ENCODE peak calls at places on chromosome 21, in six cellular contexts. One of them, this sample, is unnamed.

GRCh38 chr21:25639167-25639921 is at the start of gene JAM2:
- DNase-seq in H1: no peak
- DNase-seq in fibroblast of the aortic adventitia: no peak
- DNase-seq in cardiac fibroblast: peak
- DNase-seq in CD8-positive, alpha-beta memory T cell: peak
- DNase-seq in right cardiac atrium: peak
- DNase-seq in this sample: peak

GRCh38 chr21:33937931-33938339 is 22.3 kb upstream of the ATP5PO start:
- DNase-seq in H1: no peak
- DNase-seq in fibroblast of the aortic adventitia: no peak
- DNase-seq in cardiac fibroblast: no peak
- DNase-seq in CD8-positive, alpha-beta memory T cell: peak
- DNase-seq in right cardiac atrium: no peak
- DNase-seq in this sample: no peak

GRCh38 chr21:43697758-43698643 is 20.9 kb upstream of the PDXK start:
- DNase-seq in H1: no peak
- DNase-seq in fibroblast of the aortic adventitia: peak
- DNase-seq in cardiac fibroblast: peak
- DNase-seq in CD8-positive, alpha-beta memory T cell: no peak
- DNase-seq in right cardiac atrium: peak
- DNase-seq in this sample: peak

GRCh38 chr21:35226960-35227741 is 178.0 kb upstream of the RUNX1 start:
- DNase-seq in H1: no peak
- DNase-seq in fibroblast of the aortic adventitia: no peak
- DNase-seq in cardiac fibroblast: no peak
- DNase-seq in CD8-positive, alpha-beta memory T cell: peak
- DNase-seq in right cardiac atrium: no peak
- DNase-seq in this sample: no peak

GRCh38 chr21:37292946-37293345 is 25.8 kb upstream of the VPS26C start:
- DNase-seq in H1: no peak
- DNase-seq in fibroblast of the aortic adventitia: peak
- DNase-seq in cardiac fibroblast: peak
- DNase-seq in CD8-positive, alpha-beta memory T cell: no peak
- DNase-seq in right cardiac atrium: no peak
- DNase-seq in this sample: no peak

GRCh38 chr21:18443686-18444085 is 40.1 kb upstream of the TMPRSS15 start:
- DNase-seq in H1: no peak
- DNase-seq in fibroblast of the aortic adventitia: no peak
- DNase-seq in cardiac fibroblast: no peak
- DNase-seq in CD8-positive, alpha-beta memory T cell: no peak
- DNase-seq in right cardiac atrium: no peak
- DNase-seq in this sample: no peak

GRCh38 chr21:32930673-32931072 is 95.1 kb upstream of the OLIG2 start:
- DNase-seq in H1: no peak
- DNase-seq in fibroblast of the aortic adventitia: no peak
- DNase-seq in cardiac fibroblast: no peak
- DNase-seq in CD8-positive, alpha-beta memory T cell: no peak
- DNase-seq in right cardiac atrium: no peak
- DNase-seq in this sample: no peak

GRCh38 chr21:32484706-32485380 is 72.3 kb downstream of the EVA1C start:
- DNase-seq in H1: no peak
- DNase-seq in fibroblast of the aortic adventitia: no peak
- DNase-seq in cardiac fibroblast: no peak
- DNase-seq in CD8-positive, alpha-beta memory T cell: no peak
- DNase-seq in right cardiac atrium: peak
- DNase-seq in this sample: no peak

GRCh38 chr21:14545906-14546480 is at the start of gene SAMSN1:
- DNase-seq in H1: no peak
- DNase-seq in fibroblast of the aortic adventitia: peak
- DNase-seq in cardiac fibroblast: peak
- DNase-seq in CD8-positive, alpha-beta memory T cell: peak
- DNase-seq in right cardiac atrium: peak
- DNase-seq in this sample: no peak

GRCh38 chr21:17343055-17343454 is 169.8 kb upstream of the CXADR start:
- DNase-seq in H1: no peak
- DNase-seq in fibroblast of the aortic adventitia: peak
- DNase-seq in cardiac fibroblast: peak
- DNase-seq in CD8-positive, alpha-beta memory T cell: no peak
- DNase-seq in right cardiac atrium: no peak
- DNase-seq in this sample: no peak

GRCh38 chr21:34589511-34590282 is 25.2 kb downstream of the RCAN1 start:
- DNase-seq in H1: no peak
- DNase-seq in fibroblast of the aortic adventitia: no peak
- DNase-seq in cardiac fibroblast: no peak
- DNase-seq in CD8-positive, alpha-beta memory T cell: no peak
- DNase-seq in right cardiac atrium: no peak
- DNase-seq in this sample: no peak

GRCh38 chr21:33196956-33197374 is 32.8 kb upstream of the IFNAR2 start:
- DNase-seq in H1: peak
- DNase-seq in fibroblast of the aortic adventitia: peak
- DNase-seq in cardiac fibroblast: peak
- DNase-seq in CD8-positive, alpha-beta memory T cell: peak
- DNase-seq in right cardiac atrium: peak
- DNase-seq in this sample: peak

GRCh38 chr21:35222541-35222941 is 173.4 kb upstream of the RUNX1 start:
- DNase-seq in H1: no peak
- DNase-seq in fibroblast of the aortic adventitia: no peak
- DNase-seq in cardiac fibroblast: peak
- DNase-seq in CD8-positive, alpha-beta memory T cell: peak
- DNase-seq in right cardiac atrium: no peak
- DNase-seq in this sample: peak

GRCh38 chr21:46606427-46606813 is 1.5 kb upstream of the S100B start:
- DNase-seq in H1: no peak
- DNase-seq in fibroblast of the aortic adventitia: no peak
- DNase-seq in cardiac fibroblast: no peak
- DNase-seq in CD8-positive, alpha-beta memory T cell: no peak
- DNase-seq in right cardiac atrium: no peak
- DNase-seq in this sample: no peak

GRCh38 chr21:25563399-25564116 is 43.7 kb downstream of the MRPL39 start:
- DNase-seq in H1: no peak
- DNase-seq in fibroblast of the aortic adventitia: peak
- DNase-seq in cardiac fibroblast: peak
- DNase-seq in CD8-positive, alpha-beta memory T cell: peak
- DNase-seq in right cardiac atrium: no peak
- DNase-seq in this sample: peak

GRCh38 chr21:42431196-42431595 is 27.5 kb downstream of the UBASH3A start:
- DNase-seq in H1: no peak
- DNase-seq in fibroblast of the aortic adventitia: no peak
- DNase-seq in cardiac fibroblast: no peak
- DNase-seq in CD8-positive, alpha-beta memory T cell: no peak
- DNase-seq in right cardiac atrium: no peak
- DNase-seq in this sample: no peak

GRCh38 chr21:36452281-36452680 is 27.6 kb downstream of the CLDN14 start:
- DNase-seq in H1: no peak
- DNase-seq in fibroblast of the aortic adventitia: no peak
- DNase-seq in cardiac fibroblast: no peak
- DNase-seq in CD8-positive, alpha-beta memory T cell: no peak
- DNase-seq in right cardiac atrium: no peak
- DNase-seq in this sample: no peak

GRCh38 chr21:33703750-33704606 is 61.7 kb downstream of the ITSN1 start:
- DNase-seq in H1: no peak
- DNase-seq in fibroblast of the aortic adventitia: no peak
- DNase-seq in cardiac fibroblast: no peak
- DNase-seq in CD8-positive, alpha-beta memory T cell: no peak
- DNase-seq in right cardiac atrium: peak
- DNase-seq in this sample: no peak

GRCh38 chr21:42545745-42546144 is 32.1 kb downstream of the SLC37A1 start:
- DNase-seq in H1: no peak
- DNase-seq in fibroblast of the aortic adventitia: no peak
- DNase-seq in cardiac fibroblast: no peak
- DNase-seq in CD8-positive, alpha-beta memory T cell: no peak
- DNase-seq in right cardiac atrium: no peak
- DNase-seq in this sample: no peak

GRCh38 chr21:36889401-36889800 is 77.1 kb downstream of the HLCS start:
- DNase-seq in H1: no peak
- DNase-seq in fibroblast of the aortic adventitia: peak
- DNase-seq in cardiac fibroblast: peak
- DNase-seq in CD8-positive, alpha-beta memory T cell: no peak
- DNase-seq in right cardiac atrium: peak
- DNase-seq in this sample: no peak

GRCh38 chr21:45887121-45887611 is 94.4 kb upstream of the COL6A1 start:
- DNase-seq in H1: no peak
- DNase-seq in fibroblast of the aortic adventitia: no peak
- DNase-seq in cardiac fibroblast: peak
- DNase-seq in CD8-positive, alpha-beta memory T cell: peak
- DNase-seq in right cardiac atrium: peak
- DNase-seq in this sample: peak

GRCh38 chr21:43590220-43590619 is 69.1 kb downstream of the HSF2BP start:
- DNase-seq in H1: no peak
- DNase-seq in fibroblast of the aortic adventitia: no peak
- DNase-seq in cardiac fibroblast: no peak
- DNase-seq in CD8-positive, alpha-beta memory T cell: no peak
- DNase-seq in right cardiac atrium: no peak
- DNase-seq in this sample: peak

GRCh38 chr21:44749116-44749758 is 37.9 kb upstream of the TSPEAR start:
- DNase-seq in H1: no peak
- DNase-seq in fibroblast of the aortic adventitia: no peak
- DNase-seq in cardiac fibroblast: no peak
- DNase-seq in CD8-positive, alpha-beta memory T cell: peak
- DNase-seq in right cardiac atrium: no peak
- DNase-seq in this sample: no peak

GRCh38 chr21:44750675-44751025 is 39.3 kb upstream of the TSPEAR start:
- DNase-seq in H1: no peak
- DNase-seq in fibroblast of the aortic adventitia: no peak
- DNase-seq in cardiac fibroblast: no peak
- DNase-seq in CD8-positive, alpha-beta memory T cell: peak
- DNase-seq in right cardiac atrium: no peak
- DNase-seq in this sample: no peak

GRCh38 chr21:44751186-44751798 is 39.9 kb upstream of the TSPEAR start:
- DNase-seq in H1: no peak
- DNase-seq in fibroblast of the aortic adventitia: no peak
- DNase-seq in cardiac fibroblast: no peak
- DNase-seq in CD8-positive, alpha-beta memory T cell: peak
- DNase-seq in right cardiac atrium: no peak
- DNase-seq in this sample: no peak

GRCh38 chr21:44749759-44750674 is 38.6 kb upstream of the TSPEAR start:
- DNase-seq in H1: no peak
- DNase-seq in fibroblast of the aortic adventitia: no peak
- DNase-seq in cardiac fibroblast: no peak
- DNase-seq in CD8-positive, alpha-beta memory T cell: peak
- DNase-seq in right cardiac atrium: no peak
- DNase-seq in this sample: no peak

GRCh38 chr21:44748621-44749020 is 37.2 kb upstream of the TSPEAR start:
- DNase-seq in H1: peak
- DNase-seq in fibroblast of the aortic adventitia: no peak
- DNase-seq in cardiac fibroblast: no peak
- DNase-seq in CD8-positive, alpha-beta memory T cell: peak
- DNase-seq in right cardiac atrium: no peak
- DNase-seq in this sample: no peak
- H3K4me3 ChIP-seq in H1: peak
- H3K4me3 ChIP-seq in fibroblast of the aortic adventitia: no peak
- H3K4me3 ChIP-seq in cardiac fibroblast: no peak
- H3K4me3 ChIP-seq in CD8-positive, alpha-beta memory T cell: no peak
- H3K4me3 ChIP-seq in right cardiac atrium: no peak
- H3K4me3 ChIP-seq in this sample: no peak

GRCh38 chr21:40553781-40554180 is 293.2 kb downstream of the DSCAM start:
- DNase-seq in H1: no peak
- DNase-seq in fibroblast of the aortic adventitia: no peak
- DNase-seq in cardiac fibroblast: no peak
- DNase-seq in CD8-positive, alpha-beta memory T cell: no peak
- DNase-seq in right cardiac atrium: no peak
- DNase-seq in this sample: no peak

GRCh38 chr21:40555129-40555528 is 291.8 kb downstream of the DSCAM start:
- DNase-seq in H1: no peak
- DNase-seq in fibroblast of the aortic adventitia: no peak
- DNase-seq in cardiac fibroblast: no peak
- DNase-seq in CD8-positive, alpha-beta memory T cell: no peak
- DNase-seq in right cardiac atrium: no peak
- DNase-seq in this sample: no peak

DNA sequence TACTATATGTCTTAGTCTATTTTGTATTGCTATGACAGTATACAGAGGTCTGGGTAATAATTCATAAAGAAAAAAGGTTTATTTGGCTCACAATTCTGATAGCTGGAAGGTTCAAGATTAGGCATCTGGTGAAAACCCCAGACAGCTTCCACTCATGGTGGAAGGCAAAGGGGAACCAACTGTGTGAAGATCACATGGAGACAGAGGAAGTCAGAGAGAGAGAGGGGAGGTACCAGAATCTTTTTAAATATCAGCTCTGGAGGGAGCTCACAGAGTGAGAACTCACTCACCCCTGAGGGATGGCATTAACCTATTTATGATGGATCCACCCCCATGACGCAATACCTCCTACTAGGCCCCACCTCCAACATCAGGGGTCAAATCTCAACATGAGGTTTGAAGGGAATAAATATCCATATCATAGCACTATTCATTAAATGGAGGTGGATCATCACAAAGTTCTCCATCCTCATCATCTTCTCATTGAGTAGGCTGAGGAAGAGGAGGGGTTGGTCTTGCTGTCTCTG is 290.5 kb downstream of the DSCAM start:
- DNase-seq in H1: no peak
- DNase-seq in fibroblast of the aortic adventitia: no peak
- DNase-seq in cardiac fibroblast: no peak
- DNase-seq in CD8-positive, alpha-beta memory T cell: no peak
- DNase-seq in right cardiac atrium: no peak
- DNase-seq in this sample: no peak
- H3K4me3 ChIP-seq in H1: no peak
- H3K4me3 ChIP-seq in fibroblast of the aortic adventitia: no peak
- H3K4me3 ChIP-seq in cardiac fibroblast: no peak
- H3K4me3 ChIP-seq in CD8-positive, alpha-beta memory T cell: no peak
- H3K4me3 ChIP-seq in right cardiac atrium: no peak
- H3K4me3 ChIP-seq in this sample: no peak

GRCh38 chr21:31201144-31201543 is 142.9 kb downstream of the TIAM1 start:
- DNase-seq in H1: no peak
- DNase-seq in fibroblast of the aortic adventitia: no peak
- DNase-seq in cardiac fibroblast: peak
- DNase-seq in CD8-positive, alpha-beta memory T cell: no peak
- DNase-seq in right cardiac atrium: no peak
- DNase-seq in this sample: no peak
- H3K4me3 ChIP-seq in H1: no peak
- H3K4me3 ChIP-seq in fibroblast of the aortic adventitia: no peak
- H3K4me3 ChIP-seq in cardiac fibroblast: no peak
- H3K4me3 ChIP-seq in CD8-positive, alpha-beta memory T cell: no peak
- H3K4me3 ChIP-seq in right cardiac atrium: no peak
- H3K4me3 ChIP-seq in this sample: no peak

DNA sequence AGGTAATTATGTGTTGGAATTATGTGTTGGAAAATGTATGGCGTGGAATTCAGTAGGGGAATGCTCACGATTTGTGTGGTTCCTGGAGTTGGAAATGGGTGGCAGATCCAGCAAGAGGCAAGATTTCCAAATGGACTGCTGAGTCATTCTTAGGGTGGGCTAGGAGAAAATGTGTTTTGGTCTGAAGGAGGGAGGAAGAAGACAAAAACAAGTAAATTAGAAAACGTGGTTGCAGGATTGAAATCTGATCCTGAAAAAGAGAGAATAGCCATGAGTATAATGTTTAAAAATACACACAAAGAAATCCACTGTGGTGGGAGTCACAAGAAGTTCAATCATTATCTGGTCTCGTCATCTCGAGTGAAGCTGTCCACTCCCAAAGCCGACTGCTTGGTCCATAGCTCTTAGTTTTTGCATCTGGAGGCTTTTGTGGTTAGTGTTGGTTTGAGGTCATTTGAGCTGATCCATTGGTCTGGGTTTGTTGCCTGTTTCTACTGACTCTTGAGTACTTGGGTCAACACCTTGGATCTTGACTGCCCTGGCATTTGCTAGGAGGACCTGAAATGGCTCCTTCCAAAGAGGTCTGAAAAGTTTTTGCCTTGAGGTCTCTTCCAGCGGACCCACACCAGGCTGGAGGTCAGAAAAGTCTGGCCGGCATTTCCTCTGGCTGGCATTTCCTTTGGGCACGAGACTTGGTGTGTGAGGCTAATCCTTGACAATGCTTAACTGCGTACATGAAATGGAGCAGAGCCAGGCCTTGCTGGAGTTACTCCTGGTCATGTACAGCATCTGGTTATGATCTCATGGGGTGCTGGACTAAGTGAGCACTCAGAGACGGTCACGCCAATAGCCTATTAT is 9.2 kb downstream of the MX2 start:
- DNase-seq in H1: no peak
- DNase-seq in fibroblast of the aortic adventitia: peak
- DNase-seq in cardiac fibroblast: peak
- DNase-seq in CD8-positive, alpha-beta memory T cell: peak
- DNase-seq in right cardiac atrium: peak
- DNase-seq in this sample: peak
- H3K4me3 ChIP-seq in H1: no peak
- H3K4me3 ChIP-seq in fibroblast of the aortic adventitia: no peak
- H3K4me3 ChIP-seq in cardiac fibroblast: no peak
- H3K4me3 ChIP-seq in CD8-positive, alpha-beta memory T cell: peak
- H3K4me3 ChIP-seq in right cardiac atrium: no peak
- H3K4me3 ChIP-seq in this sample: no peak